ENCODE peak calls at places on chromosome 17, in four cellular contexts. One of them, this sample, is unnamed.

GRCh38 chr17:79848370-79848766 is 9.1 kb upstream of the CBX4 start:
- DNase-seq in stomach: no peak
- DNase-seq in PC-9: no peak
- DNase-seq in left lung: no peak
- DNase-seq in this sample: no peak

GRCh38 chr17:28331891-28332420 is 3.3 kb downstream of the IFT20 start:
- DNase-seq in stomach: peak; percentile 14
- DNase-seq in PC-9: no peak
- DNase-seq in left lung: no peak
- DNase-seq in this sample: no peak

GRCh38 chr17:68533887-68534700 is 21.9 kb downstream of the PRKAR1A start:
- DNase-seq in stomach: no peak
- DNase-seq in PC-9: no peak
- DNase-seq in left lung: no peak
- DNase-seq in this sample: no peak

GRCh38 chr17:9763643-9764042 is 27.7 kb downstream of the DHRS7C start:
- DNase-seq in stomach: no peak
- DNase-seq in PC-9: no peak
- DNase-seq in left lung: no peak
- DNase-seq in this sample: no peak

GRCh38 chr17:49910858-49911204 is 58.2 kb upstream of the DLX4 start:
- DNase-seq in stomach: no peak
- DNase-seq in PC-9: no peak
- DNase-seq in left lung: no peak
- DNase-seq in this sample: no peak

GRCh38 chr17:28645576-28645939 is 600 bp upstream of the BLTP2 start:
- DNase-seq in stomach: no peak
- DNase-seq in PC-9: no peak
- DNase-seq in left lung: no peak
- DNase-seq in this sample: peak; percentile 5

GRCh38 chr17:82297804-82298537 is 19.4 kb downstream of the CD7 start:
- DNase-seq in stomach: peak; percentile 92
- DNase-seq in PC-9: peak; percentile 73
- DNase-seq in left lung: peak; percentile 97
- DNase-seq in this sample: no peak

GRCh38 chr17:45413498-45413923 is 19.2 kb downstream of the ARHGAP27 start:
- DNase-seq in stomach: peak; percentile 67
- DNase-seq in PC-9: no peak
- DNase-seq in left lung: peak; percentile 85
- DNase-seq in this sample: no peak

GRCh38 chr17:35715416-35715815 is 16.0 kb upstream of the RASL10B start:
- DNase-seq in stomach: no peak
- DNase-seq in PC-9: no peak
- DNase-seq in left lung: no peak
- DNase-seq in this sample: no peak

GRCh38 chr17:9256944-9257629 is 235.8 kb downstream of the NTN1 start:
- DNase-seq in stomach: no peak
- DNase-seq in PC-9: no peak
- DNase-seq in left lung: peak; percentile 73
- DNase-seq in this sample: no peak

GRCh38 chr17:66923881-66924280 is 40.6 kb upstream of the CACNG4 start:
- DNase-seq in stomach: no peak
- DNase-seq in PC-9: no peak
- DNase-seq in left lung: no peak
- DNase-seq in this sample: no peak

GRCh38 chr17:74325376-74325742 is 667 bp upstream of the KIF19 start:
- DNase-seq in stomach: no peak
- DNase-seq in PC-9: no peak
- DNase-seq in left lung: no peak
- DNase-seq in this sample: peak; percentile 34

GRCh38 chr17:56979091-56979480 is 1.2 kb downstream of the SCPEP1 start:
- DNase-seq in stomach: no peak
- DNase-seq in PC-9: no peak
- DNase-seq in left lung: no peak
- DNase-seq in this sample: no peak

GRCh38 chr17:864315-864714 is 82.2 kb downstream of the MRM3 start:
- DNase-seq in stomach: no peak
- DNase-seq in PC-9: no peak
- DNase-seq in left lung: no peak
- DNase-seq in this sample: no peak

GRCh38 chr17:79955961-79956735 is 79.5 kb downstream of the TBC1D16 start:
- DNase-seq in stomach: no peak
- DNase-seq in PC-9: no peak
- DNase-seq in left lung: peak; percentile 47
- DNase-seq in this sample: no peak

GRCh38 chr17:6374761-6375312 is 60.1 kb downstream of the AIPL1 start:
- DNase-seq in stomach: no peak
- DNase-seq in PC-9: no peak
- DNase-seq in left lung: no peak
- DNase-seq in this sample: no peak

GRCh38 chr17:78272181-78272913 is 40.9 kb downstream of the TMEM235 start:
- DNase-seq in stomach: peak; percentile 79
- DNase-seq in PC-9: peak; percentile 36
- DNase-seq in left lung: no peak
- DNase-seq in this sample: no peak

GRCh38 chr17:22265807-22266206 is 573.5 kb downstream of the KCNJ18 start:
- DNase-seq in stomach: peak; percentile 13
- DNase-seq in PC-9: no peak
- DNase-seq in left lung: no peak
- DNase-seq in this sample: no peak

GRCh38 chr17:79163071-79163470 is 88.4 kb downstream of the ENGASE start:
- DNase-seq in stomach: no peak
- DNase-seq in PC-9: no peak
- DNase-seq in left lung: no peak
- DNase-seq in this sample: no peak

GRCh38 chr17:65219124-65219523 is 82.0 kb downstream of the RGS9 start:
- DNase-seq in stomach: no peak
- DNase-seq in PC-9: no peak
- DNase-seq in left lung: no peak
- DNase-seq in this sample: no peak

GRCh38 chr17:21815352-21816063 is 123.2 kb downstream of the KCNJ18 start:
- DNase-seq in stomach: no peak
- DNase-seq in PC-9: peak; percentile 35
- DNase-seq in left lung: peak; percentile 3
- DNase-seq in this sample: no peak

GRCh38 chr17:2940352-2940751 is 123.1 kb downstream of the OR1D5 start:
- DNase-seq in stomach: peak; percentile 79
- DNase-seq in PC-9: no peak
- DNase-seq in left lung: peak; percentile 61
- DNase-seq in this sample: no peak

GRCh38 chr17:61833536-61834203 is 29.7 kb downstream of the BRIP1 start:
- DNase-seq in stomach: no peak
- DNase-seq in PC-9: peak; percentile 90
- DNase-seq in left lung: no peak
- DNase-seq in this sample: no peak

GRCh38 chr17:29929006-29929543 is 953 bp downstream of the SSH2 start:
- DNase-seq in stomach: peak; percentile 43
- DNase-seq in PC-9: peak; percentile 68
- DNase-seq in left lung: no peak
- DNase-seq in this sample: peak; percentile 17

GRCh38 chr17:28916302-28916934 is 13.5 kb upstream of the DHRS13 start:
- DNase-seq in stomach: peak; percentile 60
- DNase-seq in PC-9: no peak
- DNase-seq in left lung: no peak
- DNase-seq in this sample: peak; percentile 31

GRCh38 chr17:45248132-45248936 is 13.6 kb downstream of the SPATA32 start:
- DNase-seq in stomach: peak; percentile 76
- DNase-seq in PC-9: peak; percentile 72
- DNase-seq in left lung: peak; percentile 89
- DNase-seq in this sample: no peak

GRCh38 chr17:31856750-31857149 is 2.3 kb downstream of the COPRS start:
- DNase-seq in stomach: no peak
- DNase-seq in PC-9: no peak
- DNase-seq in left lung: no peak
- DNase-seq in this sample: no peak

GRCh38 chr17:36188891-36189306 is 7.7 kb downstream of the CCL3L1 start:
- DNase-seq in stomach: no peak
- DNase-seq in PC-9: no peak
- DNase-seq in left lung: no peak
- DNase-seq in this sample: no peak

DNA sequence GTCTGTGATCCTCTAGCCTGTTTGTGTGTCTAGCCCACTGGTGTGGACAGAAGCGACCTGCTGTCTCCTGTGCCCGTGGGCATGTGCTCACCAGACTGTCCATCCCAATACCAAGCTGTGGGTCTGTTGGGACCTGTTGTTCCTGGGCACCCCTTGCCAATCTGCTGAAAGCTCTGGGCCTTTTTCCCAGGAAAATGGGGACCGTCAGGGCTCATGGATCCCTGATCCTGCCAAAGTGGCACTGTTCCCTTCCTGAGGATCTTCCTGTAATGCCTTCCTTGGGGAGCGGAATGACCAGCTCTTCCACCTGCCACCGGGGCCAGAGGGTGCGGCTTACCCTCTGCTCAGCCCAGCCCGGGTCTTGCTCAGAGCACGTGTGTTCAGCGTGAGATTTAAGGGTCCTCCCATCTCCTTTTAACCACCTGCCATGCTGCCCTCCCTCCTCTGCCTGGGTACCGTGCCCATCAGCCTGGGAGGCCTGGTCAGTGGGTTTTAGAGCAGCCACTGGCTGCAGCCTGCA is 59.3 kb downstream of the BAIAP2 start:
- DNase-seq in stomach: no peak
- DNase-seq in PC-9: no peak
- DNase-seq in left lung: no peak
- DNase-seq in this sample: no peak
- TF ChIP-seq CTCF in stomach: no peak
- TF ChIP-seq CTCF in PC-9: no peak
- TF ChIP-seq CTCF in left lung: no peak
- TF ChIP-seq CTCF in this sample: no peak

GRCh38 chr17:47286198-47286914 is 32.7 kb downstream of the ITGB3 start:
- DNase-seq in stomach: no peak
- DNase-seq in PC-9: no peak
- DNase-seq in left lung: no peak
- DNase-seq in this sample: no peak

GRCh38 chr17:47287639-47288038 is 34.0 kb downstream of the ITGB3 start:
- DNase-seq in stomach: no peak
- DNase-seq in PC-9: no peak
- DNase-seq in left lung: no peak
- DNase-seq in this sample: no peak

GRCh38 chr17:47288531-47289116 is 35.0 kb downstream of the ITGB3 start:
- DNase-seq in stomach: no peak
- DNase-seq in PC-9: peak; percentile 40
- DNase-seq in left lung: no peak
- DNase-seq in this sample: no peak

GRCh38 chr17:47285003-47285402 is 31.4 kb downstream of the ITGB3 start:
- DNase-seq in stomach: no peak
- DNase-seq in PC-9: no peak
- DNase-seq in left lung: no peak
- DNase-seq in this sample: no peak

DNA sequence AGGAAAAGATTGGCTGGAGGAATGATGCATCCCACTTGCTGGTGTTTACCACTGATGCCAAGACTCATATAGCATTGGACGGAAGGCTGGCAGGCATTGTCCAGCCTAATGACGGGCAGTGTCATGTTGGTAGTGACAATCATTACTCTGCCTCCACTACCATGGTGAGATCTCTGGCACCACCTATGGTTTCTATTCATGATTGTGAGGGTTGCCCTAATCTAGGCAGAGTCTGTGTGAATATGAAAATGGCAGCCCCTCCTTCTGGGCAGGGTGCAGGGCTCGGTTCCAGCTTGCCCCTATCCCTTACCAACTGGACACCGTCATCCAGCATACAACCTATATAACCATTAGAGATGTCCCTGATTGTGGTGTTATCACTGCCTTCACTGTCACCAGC is 33.4 kb downstream of the ITGB3 start:
- DNase-seq in stomach: no peak
- DNase-seq in PC-9: no peak
- DNase-seq in left lung: no peak
- DNase-seq in this sample: no peak
- TF ChIP-seq CTCF in stomach: no peak
- TF ChIP-seq CTCF in PC-9: no peak
- TF ChIP-seq CTCF in left lung: no peak
- TF ChIP-seq CTCF in this sample: no peak

GRCh38 chr17:55729484-55729883 is 6.8 kb upstream of the TMEM100 start:
- DNase-seq in stomach: no peak
- DNase-seq in PC-9: no peak
- DNase-seq in left lung: no peak
- DNase-seq in this sample: no peak
- TF ChIP-seq CTCF in stomach: no peak
- TF ChIP-seq CTCF in PC-9: no peak
- TF ChIP-seq CTCF in left lung: no peak
- TF ChIP-seq CTCF in this sample: no peak

DNA sequence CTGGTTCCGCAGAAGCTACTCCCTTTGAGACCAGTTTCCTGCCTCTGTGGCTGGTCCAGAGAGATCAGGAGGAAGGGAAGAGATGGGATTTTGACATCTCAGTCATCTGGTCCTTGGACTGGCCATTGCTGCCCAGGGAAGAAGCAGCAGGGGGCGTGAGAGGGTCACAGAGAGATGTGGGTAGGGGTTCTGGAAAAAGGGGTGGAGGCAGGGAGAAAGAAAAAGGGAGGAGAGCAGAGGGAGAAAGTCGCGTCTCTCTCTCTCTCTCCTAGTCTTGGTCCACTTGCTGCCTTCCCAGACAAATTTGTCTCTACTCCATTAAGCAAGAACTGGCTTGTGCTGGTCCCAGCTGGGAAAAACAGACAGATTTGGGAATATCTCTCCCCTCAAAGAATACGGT is 4.4 kb downstream of the SHBG start:
- DNase-seq in stomach: no peak
- DNase-seq in PC-9: no peak
- DNase-seq in left lung: no peak
- DNase-seq in this sample: peak; percentile 86
- TF ChIP-seq CTCF in stomach: no peak
- TF ChIP-seq CTCF in PC-9: peak; percentile 40
- TF ChIP-seq CTCF in left lung: peak; percentile 22
- TF ChIP-seq CTCF in this sample: no peak

GRCh38 chr17:47628014-47628413 is 21.7 kb upstream of the KPNB1 start:
- DNase-seq in stomach: no peak
- DNase-seq in PC-9: no peak
- DNase-seq in left lung: no peak
- DNase-seq in this sample: no peak
- TF ChIP-seq CTCF in stomach: no peak
- TF ChIP-seq CTCF in PC-9: no peak
- TF ChIP-seq CTCF in left lung: no peak
- TF ChIP-seq CTCF in this sample: no peak

DNA sequence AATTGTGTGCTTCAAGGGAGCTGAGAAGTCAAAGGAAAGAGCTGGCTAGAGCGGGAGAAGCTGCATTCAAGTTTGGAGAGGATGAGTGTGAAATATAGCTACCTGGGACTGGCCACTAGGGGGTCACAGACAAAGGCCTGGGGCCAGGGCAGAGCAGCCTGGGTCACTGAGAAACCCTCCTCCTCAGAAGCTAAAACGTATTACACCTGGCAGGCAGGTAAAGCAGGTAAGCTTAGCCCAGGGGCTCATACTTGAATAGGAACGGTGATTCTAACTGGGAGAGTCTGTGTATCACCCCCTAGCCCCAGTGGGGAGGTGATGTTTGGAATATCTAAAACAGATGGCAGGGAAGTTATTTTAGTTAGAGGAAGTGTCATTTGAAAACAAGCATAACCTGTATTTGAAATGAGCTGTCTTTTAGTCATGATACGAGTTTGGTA is 6.8 kb downstream of the KRT37 start:
- DNase-seq in stomach: no peak
- DNase-seq in PC-9: peak; percentile 98
- DNase-seq in left lung: no peak
- DNase-seq in this sample: peak; percentile 30
- TF ChIP-seq CTCF in stomach: no peak
- TF ChIP-seq CTCF in PC-9: peak; percentile 82
- TF ChIP-seq CTCF in left lung: peak; percentile 14
- TF ChIP-seq CTCF in this sample: peak; percentile 51

GRCh38 chr17:76558210-76559095 is 18.6 kb downstream of the PRCD start:
- DNase-seq in stomach: no peak
- DNase-seq in PC-9: no peak
- DNase-seq in left lung: no peak
- DNase-seq in this sample: no peak
- TF ChIP-seq CTCF in stomach: peak; percentile 41
- TF ChIP-seq CTCF in PC-9: peak; percentile 59
- TF ChIP-seq CTCF in left lung: peak; percentile 44
- TF ChIP-seq CTCF in this sample: no peak

This sample was measured in endothelial cell.